ENCODE peak calls at places on chromosome 18, in seven cellular contexts. F, X, L, O, W, Q and R are unnamed samples.

GRCh38 chr18:73677458-73677857 is 470.2 kb downstream of the FBXO15 start:
- DNase-seq in F (no peak), X (no peak), L (no peak), O (no peak), W (no peak), Q (no peak), R (no peak)

GRCh38 chr18:23213200-23213599 is 77.9 kb downstream of the CABLES1 start:
- DNase-seq in F (no peak), X (no peak), L (no peak), O (no peak), W (no peak), Q (peak), R (peak)

GRCh38 chr18:23619388-23619873 is 33.1 kb upstream of the NPC1 start:
- DNase-seq in F (peak), X (peak), L (peak), O (peak), W (no peak), Q (no peak), R (no peak)

GRCh38 chr18:22826726-22827125 is 106.4 kb upstream of the RBBP8 start:
- DNase-seq in F (no peak), X (no peak), L (peak), O (no peak), W (no peak), Q (no peak), R (no peak)

GRCh38 chr18:908631-909621 is 4.3 kb downstream of the ADCYAP1 start:
- DNase-seq in F (no peak), X (peak), L (peak), O (no peak), W (no peak), Q (no peak), R (no peak)

GRCh38 chr18:58895385-58895784 is 30.7 kb downstream of the ZNF532 start:
- DNase-seq in F (no peak), X (no peak), L (no peak), O (no peak), W (no peak), Q (no peak), R (no peak)

GRCh38 chr18:51490417-51490816 is 292.9 kb upstream of the MEX3C start:
- DNase-seq in F (no peak), X (no peak), L (no peak), O (no peak), W (no peak), Q (no peak), R (no peak)

GRCh38 chr18:76380791-76381405 is 114.1 kb downstream of the ZNF516 start:
- DNase-seq in F (no peak), X (peak), L (peak), O (no peak), W (peak), Q (no peak), R (no peak)

GRCh38 chr18:36315736-36316135 is 18.2 kb downstream of the FHOD3 start:
- DNase-seq in F (peak), X (no peak), L (peak), O (no peak), W (no peak), Q (no peak), R (peak)

GRCh38 chr18:46434629-46435028 is 222.4 kb downstream of the LOXHD1 start:
- DNase-seq in F (no peak), X (no peak), L (no peak), O (no peak), W (no peak), Q (no peak), R (no peak)

GRCh38 chr18:3321133-3321812 is 59.3 kb downstream of the MYL12B start:
- DNase-seq in F (no peak), X (no peak), L (peak), O (peak), W (no peak), Q (no peak), R (no peak)